ENCODE peak calls at places on chromosomes 3 and 15, in eight cellular contexts. Y, E, N, K, X, F, W and J are unnamed samples.

GRCh38 chr3:50269460-50269859 is 513 bp downstream of the SEMA3B start:
- DNase-seq in Y (no peak), E (no peak), N (no peak), K (no peak), X (no peak), F (no peak), W (no peak), J (no peak)

GRCh38 chr3:120450261-120450913 is 405 bp downstream of the FSTL1 start:
- DNase-seq in Y (no peak), E (peak; percentile 55), N (no peak), K (peak; percentile 44), X (peak; percentile 47), F (peak; percentile 44), W (no peak), J (no peak)

GRCh38 chr3:99544819-99545281 is 93.5 kb upstream of the COL8A1 start:
- DNase-seq in Y (peak; percentile 60), E (no peak), N (no peak), K (no peak), X (no peak), F (no peak), W (no peak), J (peak; percentile 54)

GRCh38 chr3:125443923-125444322 is 68.8 kb upstream of the ZNF148 start:
- DNase-seq in Y (no peak), E (no peak), N (no peak), K (no peak), X (no peak), F (peak; percentile 55), W (peak; percentile 16), J (peak; percentile 84)

GRCh38 chr3:67384790-67385397 is 269.5 kb downstream of the SUCLG2 start:
- DNase-seq in Y (peak; percentile 24), E (peak; percentile 52), N (no peak), K (peak; percentile 78), X (peak; percentile 53), F (peak; percentile 56), W (no peak), J (no peak)

GRCh38 chr3:12905316-12906071 is 64.1 kb upstream of the RPL32 start:
- DNase-seq in Y (no peak), E (no peak), N (no peak), K (no peak), X (no peak), F (no peak), W (no peak), J (no peak)

GRCh38 chr3:52049503-52049902 is 6.9 kb downstream of the DUSP7 start:
- DNase-seq in Y (no peak), E (no peak), N (no peak), K (no peak), X (no peak), F (no peak), W (no peak), J (no peak)

GRCh38 chr3:40294434-40294833 is 15.1 kb upstream of the EIF1B start:
- DNase-seq in Y (no peak), E (no peak), N (no peak), K (no peak), X (no peak), F (no peak), W (no peak), J (no peak)

GRCh38 chr3:15450611-15451467 is 23.4 kb downstream of the EAF1 start:
- DNase-seq in Y (no peak), E (no peak), N (no peak), K (no peak), X (no peak), F (no peak), W (no peak), J (no peak)

GRCh38 chr3:128491900-128492352 is 1.1 kb downstream of the GATA2 start:
- DNase-seq in Y (no peak), E (no peak), N (no peak), K (no peak), X (peak; percentile 25), F (peak; percentile 43), W (no peak), J (no peak)

GRCh38 chr3:124774305-124774673 is 44.0 kb downstream of the UMPS start:
- DNase-seq in Y (peak; percentile 40), E (no peak), N (no peak), K (peak; percentile 68), X (no peak), F (peak; percentile 61), W (no peak), J (peak; percentile 70)

GRCh38 chr15:56243117-56243773 is 434 bp downstream of the RFX7 start:
- DNase-seq in Y (no peak), E (peak; percentile 54), N (peak; percentile 47), K (peak; percentile 56), X (peak; percentile 59), F (peak; percentile 42), W (no peak), J (no peak)

GRCh38 chr15:39453500-39454073 is 127.3 kb upstream of the THBS1 start:
- DNase-seq in Y (no peak), E (peak; percentile 49), N (no peak), K (no peak), X (no peak), F (no peak), W (no peak), J (no peak)

GRCh38 chr15:48292458-48292857 is 38.8 kb upstream of the DUT start:
- DNase-seq in Y (no peak), E (no peak), N (no peak), K (no peak), X (no peak), F (no peak), W (no peak), J (no peak)

DNA sequence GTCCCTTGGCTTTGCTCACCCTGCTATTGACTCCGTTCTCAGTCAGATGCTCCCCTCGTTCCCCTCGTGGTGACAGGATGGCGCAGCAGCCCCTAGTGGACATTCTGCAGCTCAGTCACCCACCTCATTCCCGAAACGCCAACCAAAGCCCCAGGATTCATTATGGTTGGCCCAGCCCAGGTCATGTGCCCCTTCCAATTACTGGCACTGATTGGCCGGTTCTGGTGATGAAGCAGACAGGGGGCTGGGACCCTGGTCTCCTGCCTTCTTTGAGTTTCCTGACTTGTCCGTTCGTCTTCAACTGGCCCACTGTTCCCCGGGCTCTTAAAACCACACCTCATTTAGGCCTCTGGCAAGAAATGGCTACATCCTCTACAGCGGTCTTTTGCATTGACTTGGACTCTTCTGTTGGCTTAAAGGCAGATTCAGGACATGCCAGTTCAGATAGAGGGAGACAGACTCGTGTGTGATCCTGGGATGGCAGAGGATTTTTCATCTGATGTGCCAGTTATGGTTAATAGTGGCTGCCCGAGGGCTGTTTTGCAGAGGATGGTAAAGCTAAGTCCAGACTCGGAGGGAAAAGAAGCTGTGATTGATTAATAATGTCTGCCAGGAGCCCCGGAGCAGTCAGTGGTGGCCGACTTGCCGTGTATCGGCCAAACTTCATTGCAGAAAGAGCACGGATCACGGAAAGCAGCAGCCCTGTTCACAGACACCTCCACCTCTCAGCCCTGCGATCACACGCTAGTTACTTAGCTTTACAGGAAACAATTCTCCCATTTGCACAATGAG is 37.8 kb downstream of the LSM3 start:
- DNase-seq in Y (no peak), E (no peak), N (no peak), K (peak; percentile 82), X (no peak), F (peak; percentile 80), W (no peak), J (no peak)
- TF ChIP-seq CTCF in Y (peak; percentile 83), E (no peak), N (no peak), K (peak; percentile 26), X (no peak), F (peak; percentile 60), W (peak; percentile 34), J (peak; percentile 50)

GRCh38 chr3:140092883-140093536 is 158.0 kb downstream of the CLSTN2 start:
- DNase-seq in Y (no peak), E (peak; percentile 12), N (no peak), K (peak; percentile 20), X (no peak), F (no peak), W (no peak), J (no peak)
- TF ChIP-seq CTCF in Y (peak; percentile 34), E (peak; percentile 26), N (no peak), K (no peak), X (no peak), F (no peak), W (no peak), J (no peak)

DNA sequence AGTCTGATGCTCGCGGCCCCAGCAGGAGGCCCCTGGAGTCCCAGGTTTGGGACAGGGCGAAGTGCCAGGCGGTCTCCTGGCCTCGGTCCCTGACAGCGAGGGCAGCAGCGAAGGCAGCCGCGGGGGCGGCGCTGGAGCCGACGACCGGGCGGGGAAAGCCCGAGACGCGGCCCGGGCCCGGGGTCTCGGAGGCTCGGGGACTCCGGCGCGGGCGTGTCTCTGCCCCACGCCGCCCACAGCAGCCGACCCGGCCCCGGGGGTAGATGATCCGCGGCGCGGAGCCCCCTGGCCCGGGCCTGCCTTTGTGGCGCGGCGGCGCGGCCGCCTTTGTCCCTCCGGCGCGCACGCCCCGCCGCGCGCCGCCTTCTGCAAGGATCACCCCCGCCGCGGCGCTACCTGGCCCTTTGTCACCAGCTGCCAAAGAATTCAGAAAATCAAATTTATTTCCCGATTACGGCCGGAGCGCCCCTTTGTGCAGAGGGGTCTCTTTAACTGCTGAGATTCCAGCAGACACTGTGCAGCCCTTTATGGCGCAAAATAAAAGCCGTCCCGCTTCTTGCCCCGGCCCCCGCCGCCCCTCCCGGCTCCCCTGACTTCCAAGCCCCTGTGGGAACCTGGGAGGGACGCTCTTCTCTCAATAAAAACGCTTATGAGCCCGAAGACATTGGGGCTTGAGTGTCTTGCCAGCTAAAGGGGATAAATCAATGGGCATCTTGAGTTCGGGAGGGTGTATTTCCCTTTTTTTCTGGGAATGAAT is 68.3 kb downstream of the HES1 start:
- DNase-seq in Y (no peak), E (peak; percentile 62), N (no peak), K (peak; percentile 30), X (no peak), F (no peak), W (no peak), J (no peak)
- TF ChIP-seq CTCF in Y (no peak), E (no peak), N (no peak), K (no peak), X (no peak), F (no peak), W (no peak), J (no peak)

GRCh38 chr3:25472153-25472552 is 44.1 kb downstream of the RARB start:
- DNase-seq in Y (no peak), E (no peak), N (no peak), K (no peak), X (no peak), F (no peak), W (no peak), J (no peak)

GRCh38 chr3:25469609-25470008 is 41.5 kb downstream of the RARB start:
- DNase-seq in Y (no peak), E (no peak), N (no peak), K (no peak), X (no peak), F (no peak), W (no peak), J (no peak)

GRCh38 chr3:25471081-25471768 is 43.2 kb downstream of the RARB start:
- DNase-seq in Y (no peak), E (no peak), N (no peak), K (no peak), X (no peak), F (no peak), W (no peak), J (no peak)

GRCh38 chr3:25465266-25465860 is 37.3 kb downstream of the RARB start:
- DNase-seq in Y (no peak), E (no peak), N (no peak), K (no peak), X (no peak), F (no peak), W (no peak), J (no peak)

DNA sequence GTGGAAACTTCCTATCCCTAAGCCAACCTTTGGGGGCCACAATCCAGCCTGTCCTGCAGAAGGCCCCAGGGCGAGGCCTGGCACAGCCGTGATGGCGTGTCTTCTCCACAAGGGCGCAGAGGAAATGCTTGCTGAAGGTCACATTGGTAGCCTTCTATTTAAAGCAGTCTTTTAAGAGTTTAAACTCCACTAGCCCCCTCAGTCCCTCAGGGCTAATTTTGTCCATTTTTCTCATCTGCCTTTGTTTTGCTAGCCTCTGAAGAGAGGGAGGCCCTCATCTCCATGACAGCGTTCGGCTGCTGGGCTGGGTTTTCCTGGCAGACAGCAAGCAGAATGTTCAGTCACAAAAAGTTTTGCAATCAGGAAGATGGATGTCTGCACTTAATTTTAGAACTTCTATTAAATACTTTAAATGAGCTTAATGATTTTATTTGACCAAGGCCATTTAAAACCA is 40.8 kb downstream of the RARB start:
- DNase-seq in Y (peak; percentile 71), E (no peak), N (no peak), K (peak; percentile 25), X (peak; percentile 50), F (peak; percentile 74), W (no peak), J (peak; percentile 18)
- TF ChIP-seq CTCF in Y (peak; percentile 59), E (no peak), N (no peak), K (no peak), X (no peak), F (peak; percentile 17), W (peak; percentile 25), J (peak; percentile 55)